ENCODE peak calls at places on chromosome 4, in seven cellular contexts. B, E, A, C, N, I and Q are unnamed samples.

GRCh38 chr4:173257732-173258717 is 76.1 kb downstream of the HMGB2 start:
- DNase-seq in N (peak; percentile 74), A (peak; percentile 60), C (peak; percentile 72), B (peak; percentile 44), I (peak; percentile 61), E (peak; percentile 80), Q (peak; percentile 81)

GRCh38 chr4:19224820-19225219 is 1026.9 kb upstream of the SLIT2 start:
- DNase-seq in A (no peak), B (no peak), I (peak; percentile 23), N (peak; percentile 49), C (no peak), E (peak; percentile 63), Q (peak; percentile 66)

GRCh38 chr4:179328627-179329026 is 1886.4 kb upstream of the AGA start:
- DNase-seq in B (no peak), C (no peak), N (no peak), I (no peak), A (no peak), E (no peak), Q (no peak)

GRCh38 chr4:17577660-17578481 is 873 bp downstream of the LAP3 start:
- DNase-seq in B (peak; percentile 65), C (peak; percentile 77), E (peak; percentile 22), N (no peak), I (peak; percentile 20), A (no peak), Q (peak; percentile 43)

GRCh38 chr4:140363051-140363450 is 10.4 kb upstream of the SCOC start:
- DNase-seq in I (no peak), B (no peak), A (no peak), N (no peak), E (no peak), C (no peak), Q (no peak)

GRCh38 chr4:186587416-186588018 is 32.1 kb upstream of the MTNR1A start:
- DNase-seq in A (peak; percentile 12), E (peak; percentile 76), I (peak; percentile 41), C (peak; percentile 74), N (peak; percentile 38), B (peak; percentile 63), Q (peak; percentile 77)

GRCh38 chr4:9800878-9801277 is 19.4 kb downstream of the DRD5 start:
- DNase-seq in E (no peak), C (no peak), B (no peak), I (no peak), N (no peak), A (no peak), Q (no peak)

GRCh38 chr4:89492476-89493110 is 185.0 kb upstream of the GPRIN3 start:
- DNase-seq in E (peak; percentile 90), I (peak; percentile 86), B (no peak), C (no peak), A (no peak), N (peak; percentile 94), Q (peak; percentile 90)

GRCh38 chr4:47167391-47167790 is 136.0 kb downstream of the GABRB1 start:
- DNase-seq in I (peak; percentile 58), A (no peak), E (no peak), C (no peak), B (no peak), N (no peak), Q (no peak)

GRCh38 chr4:8238515-8239053 is 31.0 kb upstream of the HTRA3 start:
- DNase-seq in E (no peak), I (no peak), B (no peak), C (no peak), A (no peak), N (no peak), Q (no peak)

GRCh38 chr4:137530176-137530575 is 2.1 kb downstream of the PCDH18 start:
- DNase-seq in I (peak; percentile 53), N (no peak), A (no peak), C (no peak), B (no peak), E (peak; percentile 65), Q (peak; percentile 83)

GRCh38 chr4:6241062-6241845 is 28.4 kb upstream of the WFS1 start:
- DNase-seq in B (peak; percentile 7), E (no peak), I (no peak), A (no peak), N (no peak), C (peak; percentile 42), Q (no peak)

GRCh38 chr4:1053080-1053661 is 41.7 kb downstream of the FGFRL1 start:
- DNase-seq in I (peak; percentile 20), N (no peak), B (no peak), C (peak; percentile 61), A (no peak), E (peak; percentile 94), Q (peak; percentile 52)

GRCh38 chr4:170102426-170102825 is 12.7 kb upstream of the AADAT start:
- DNase-seq in B (peak; percentile 53), E (no peak), A (no peak), I (no peak), C (no peak), N (no peak), Q (no peak)

GRCh38 chr4:73978886-73979285 is 2.9 kb downstream of the PF4 start:
- DNase-seq in C (no peak), B (no peak), A (no peak), N (no peak), E (peak; percentile 87), I (peak; percentile 93), Q (peak; percentile 85)

GRCh38 chr4:184448828-184449227 is 25.5 kb downstream of the IRF2 start:
- DNase-seq in A (no peak), E (peak; percentile 72), C (no peak), I (peak; percentile 62), N (peak; percentile 25), B (peak; percentile 54), Q (peak; percentile 80)

DNA sequence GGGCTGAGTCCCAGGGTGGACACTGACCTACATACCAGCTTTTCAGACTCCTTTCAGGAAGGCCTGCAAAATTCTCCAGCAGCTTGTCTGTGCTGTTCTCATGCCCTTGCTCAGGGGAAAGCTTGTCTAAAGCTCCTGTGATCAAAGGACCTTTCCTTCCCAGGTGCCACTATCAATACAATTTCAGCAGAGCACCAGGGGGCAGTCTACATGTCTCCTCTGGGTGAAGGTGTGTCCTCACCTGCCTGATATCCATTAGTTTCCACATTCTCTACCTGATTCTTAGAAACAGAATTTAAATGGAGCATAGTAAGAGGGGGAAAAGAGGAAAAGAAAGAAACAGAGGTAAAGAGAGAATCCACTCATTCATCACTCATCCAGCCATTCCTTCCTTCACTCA is 114.2 kb downstream of the PPARGC1A start:
- DNase-seq in A (no peak), N (no peak), B (no peak), I (no peak), E (no peak), C (no peak), Q (no peak)
- TF ChIP-seq CTCF in A (no peak), N (no peak), B (no peak), I (no peak), E (no peak), C (no peak), Q (no peak)

GRCh38 chr4:13541176-13541604 is 3.1 kb downstream of the NKX3-2 start:
- DNase-seq in N (no peak), B (no peak), I (no peak), C (no peak), A (no peak), E (no peak), Q (no peak)
- H3K4me3 ChIP-seq in N (no peak overlapping the region), B (no peak overlapping the region), I (no peak overlapping the region), C (no peak overlapping the region), A (no peak overlapping the region), E (no peak overlapping the region), Q (no peak overlapping the region)

GRCh38 chr4:114653675-114654074 is 55.1 kb downstream of the UGT8 start:
- DNase-seq in A (no peak), C (no peak), B (no peak), I (no peak), N (no peak), E (no peak), Q (no peak)

GRCh38 chr4:114658776-114659175 is 60.2 kb downstream of the UGT8 start:
- DNase-seq in B (no peak), N (no peak), C (no peak), A (no peak), I (no peak), E (no peak), Q (no peak)

GRCh38 chr4:114654607-114655006 is 56.0 kb downstream of the UGT8 start:
- DNase-seq in I (no peak), C (no peak), B (no peak), E (no peak), N (no peak), A (no peak), Q (no peak)

GRCh38 chr4:114659386-114660008 is 60.9 kb downstream of the UGT8 start:
- DNase-seq in I (peak; percentile 64), N (peak; percentile 68), C (no peak), E (peak; percentile 74), A (peak; percentile 57), B (peak; percentile 37), Q (peak; percentile 78)

DNA sequence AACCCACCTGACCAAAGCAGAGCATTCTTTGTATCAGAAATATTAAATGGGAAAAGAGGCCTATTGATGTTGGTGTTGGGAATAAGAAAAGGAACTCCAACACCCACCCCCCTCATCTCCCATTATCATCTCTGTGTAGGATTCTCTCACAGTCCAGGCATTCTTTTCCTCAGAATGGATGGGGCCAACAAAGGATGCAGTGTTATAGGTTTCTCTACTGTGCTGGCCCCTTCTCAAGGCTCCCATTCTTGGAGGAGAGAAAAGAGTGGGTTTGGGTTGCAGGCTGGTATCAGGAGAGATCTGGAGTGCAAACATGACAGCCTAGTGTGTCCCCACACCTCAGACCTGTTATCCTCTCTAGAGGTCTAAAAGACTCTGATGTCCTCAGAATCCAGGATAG is 59.6 kb downstream of the UGT8 start:
- DNase-seq in I (no peak), B (no peak), N (no peak), E (no peak), C (no peak), A (no peak), Q (no peak)
- TF ChIP-seq CTCF in I (no peak), B (no peak), N (no peak), E (no peak), C (no peak), A (no peak), Q (no peak)

DNA sequence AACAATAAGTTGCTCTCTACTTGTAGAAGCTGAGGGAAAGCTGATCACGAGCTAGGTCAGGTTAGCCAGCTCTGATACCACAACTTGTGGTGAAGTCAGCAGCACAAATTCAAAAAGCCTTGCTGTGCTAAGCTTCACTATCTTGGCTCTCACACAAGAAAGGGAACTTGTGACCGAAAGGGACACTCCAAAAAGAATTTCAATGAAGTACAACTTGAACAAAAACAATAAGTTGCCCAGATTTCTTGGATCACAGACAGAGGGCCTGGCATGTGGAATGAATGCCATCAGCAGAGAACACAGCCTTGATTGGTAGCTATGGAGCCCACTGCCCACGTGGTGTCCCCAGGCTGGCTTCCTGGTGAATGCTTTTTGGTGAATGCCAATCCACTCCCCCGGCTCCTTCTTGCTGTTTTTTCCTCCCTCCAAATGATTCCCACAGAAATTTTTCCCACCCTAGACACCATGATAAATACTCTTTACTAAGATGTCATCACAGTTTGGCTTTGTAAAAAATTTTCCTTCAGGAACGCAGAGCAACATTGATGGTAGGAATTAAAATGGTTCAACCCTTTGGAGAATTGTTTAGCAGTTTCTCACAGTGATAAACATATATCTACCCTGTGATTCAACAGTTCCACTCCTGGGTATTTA is 82.6 kb downstream of the ANXA3 start:
- DNase-seq in A (no peak), C (peak; percentile 93), I (peak; percentile 54), E (peak; percentile 46), N (no peak), B (no peak), Q (no peak)
- H3K4me3 ChIP-seq in A (no peak overlapping the region), C (no peak overlapping the region), I (no peak overlapping the region), E (no peak overlapping the region), N (no peak overlapping the region), B (no peak overlapping the region), Q (no peak overlapping the region)

GRCh38 chr4:82201805-82202636 is 171.8 kb downstream of the HNRNPD start:
- DNase-seq in N (peak; percentile 59), B (no peak), A (peak; percentile 7), I (peak; percentile 20), E (peak; percentile 53), C (no peak), Q (peak; percentile 69)
- TF ChIP-seq CTCF in N (peak; percentile 56), B (peak; percentile 56), A (peak; percentile 73), I (peak; percentile 48), E (peak; percentile 60), C (no peak), Q (peak; percentile 69)

GRCh38 chr4:119030536-119030890 is 105.1 kb upstream of the MYOZ2 start:
- DNase-seq in I (no peak), N (no peak), C (no peak), B (no peak), E (no peak), A (no peak), Q (no peak)
- H3K4me3 ChIP-seq in I (no peak overlapping the region), N (no peak overlapping the region), C (peak overlapping the region; percentile 55), B (no peak overlapping the region), E (no peak overlapping the region), A (no peak overlapping the region), Q (no peak overlapping the region)